ENCODE peak calls at places on chromosomes 6 and 20, in ten cellular contexts. A, G, M, J, X, Q, F, S, K and T are unnamed samples.

GRCh38 chr6:4522453-4522852 is 253.8 kb upstream of the CDYL start:
- DNase-seq in J (no peak), Q (no peak), G (no peak), F (no peak), X (no peak), K (no peak), M (no peak), S (no peak), A (no peak), T (no peak)

GRCh38 chr6:166760288-166760687 is 133.2 kb upstream of the RPS6KA2 start:
- DNase-seq in J (no peak), G (no peak), M (no peak), X (no peak), A (no peak), K (no peak), Q (no peak), F (no peak), S (no peak), T (no peak)

GRCh38 chr6:12538881-12539357 is 177.6 kb upstream of the PHACTR1 start:
- DNase-seq in A (no peak), K (no peak), S (peak; percentile 8), M (peak; percentile 5), G (no peak), X (peak; percentile 43), Q (peak; percentile 65), F (no peak), J (peak; percentile 53), T (peak; percentile 65)

GRCh38 chr6:26183581-26184408 is 96.6 kb downstream of the HFE start:
- DNase-seq in A (peak; percentile 68), X (no peak), M (peak; percentile 84), K (peak; percentile 88), Q (peak; percentile 59), F (no peak), S (peak; percentile 86), G (no peak), J (peak; percentile 81), T (no peak)

GRCh38 chr6:35280903-35281302 is 16.7 kb upstream of the DEF6 start:
- DNase-seq in M (no peak), X (no peak), A (no peak), J (no peak), S (no peak), K (peak; percentile 63), F (no peak), G (no peak), Q (no peak), T (no peak)

GRCh38 chr6:81897793-81898192 is 145.3 kb upstream of the TENT5A start:
- DNase-seq in J (no peak), S (no peak), X (no peak), G (no peak), F (no peak), K (no peak), M (no peak), Q (no peak), A (no peak), T (no peak)

GRCh38 chr20:24701027-24701426 is 231.6 kb downstream of the SYNDIG1 start:
- DNase-seq in A (no peak), J (no peak), G (no peak), K (no peak), F (peak; percentile 79), S (no peak), M (no peak), X (no peak), Q (no peak), T (peak; percentile 49)

GRCh38 chr20:13340088-13340487 is 119.0 kb downstream of the ISM1 start:
- DNase-seq in F (no peak), K (no peak), Q (no peak), X (no peak), G (no peak), M (peak; percentile 29), J (no peak), S (no peak), A (no peak), T (no peak)

GRCh38 chr20:5989539-5989938 is 39.1 kb downstream of the MCM8 start:
- DNase-seq in S (no peak), J (no peak), K (no peak), Q (no peak), G (no peak), X (no peak), F (no peak), A (no peak), M (peak; percentile 25), T (no peak)

GRCh38 chr6:40933864-40934263 is 105.2 kb downstream of the UNC5CL start:
- DNase-seq in X (no peak), K (no peak), G (no peak), Q (no peak), J (no peak), A (no peak), S (no peak), F (no peak), M (no peak), T (no peak)

GRCh38 chr6:161140554-161140875 is 133.3 kb downstream of the AGPAT4 start:
- DNase-seq in M (no peak), G (no peak), A (no peak), X (no peak), J (no peak), S (peak; percentile 64), F (peak; percentile 62), K (no peak), Q (no peak), T (no peak)

GRCh38 chr6:33481192-33481591 is 26.8 kb downstream of the ZBTB9 start:
- DNase-seq in Q (no peak), X (no peak), S (no peak), M (no peak), A (no peak), K (no peak), F (no peak), J (no peak), G (no peak), T (no peak)

GRCh38 chr20:59322101-59322500 is 21.7 kb downstream of the EDN3 start:
- DNase-seq in F (no peak), K (no peak), M (no peak), G (no peak), S (no peak), J (no peak), A (no peak), Q (no peak), X (no peak), T (no peak)

GRCh38 chr6:90183587-90184333 is 112.9 kb downstream of the BACH2 start:
- DNase-seq in G (no peak), J (no peak), K (no peak), F (no peak), M (no peak), Q (no peak), X (no peak), S (no peak), A (no peak), T (no peak)
- H3K27ac ChIP-seq in G (no peak overlapping the region), J (no peak overlapping the region), K (no peak overlapping the region), F (no peak overlapping the region), M (no peak overlapping the region), Q (no peak overlapping the region), X (no peak overlapping the region), S (no peak overlapping the region), A (no peak overlapping the region), T (no peak overlapping the region)

DNA sequence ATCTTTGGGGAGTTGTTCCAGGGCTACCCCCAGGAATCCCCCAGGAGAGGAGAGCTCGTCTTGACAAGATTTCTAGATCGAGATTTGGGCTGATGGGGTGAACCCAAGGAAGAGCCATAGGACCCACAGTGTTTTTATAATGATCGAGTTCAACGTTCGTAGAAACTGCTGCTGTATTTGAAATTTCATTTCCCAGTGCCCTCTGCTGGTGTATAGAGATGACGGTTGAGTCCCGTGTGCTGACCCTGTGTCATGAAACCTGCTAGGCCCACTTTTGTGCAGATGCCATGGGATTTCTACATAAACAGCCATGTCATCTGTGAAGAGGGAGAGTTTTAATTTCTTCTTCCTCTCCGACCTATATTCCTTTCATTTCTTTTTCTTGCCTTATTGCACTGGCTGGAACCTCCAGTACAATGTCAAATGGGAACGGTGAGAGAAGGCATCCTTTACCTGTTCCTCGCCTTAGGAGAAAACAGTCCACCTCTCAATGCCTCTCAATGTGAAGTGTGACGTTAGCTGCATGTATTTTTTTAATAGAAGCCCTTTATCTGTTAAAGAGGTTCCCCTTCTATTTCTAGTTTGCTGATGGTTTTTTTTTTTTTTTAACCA is 28.6 kb upstream of the NTSR1 start:
- DNase-seq in M (no peak), F (no peak), Q (no peak), A (no peak), J (no peak), K (no peak), G (no peak), S (no peak), X (no peak), T (no peak)
- TF ChIP-seq CTCF in M (no peak), F (no peak), Q (no peak), A (no peak), J (no peak), K (no peak), G (no peak), S (no peak), X (no peak), T (no peak)

DNA sequence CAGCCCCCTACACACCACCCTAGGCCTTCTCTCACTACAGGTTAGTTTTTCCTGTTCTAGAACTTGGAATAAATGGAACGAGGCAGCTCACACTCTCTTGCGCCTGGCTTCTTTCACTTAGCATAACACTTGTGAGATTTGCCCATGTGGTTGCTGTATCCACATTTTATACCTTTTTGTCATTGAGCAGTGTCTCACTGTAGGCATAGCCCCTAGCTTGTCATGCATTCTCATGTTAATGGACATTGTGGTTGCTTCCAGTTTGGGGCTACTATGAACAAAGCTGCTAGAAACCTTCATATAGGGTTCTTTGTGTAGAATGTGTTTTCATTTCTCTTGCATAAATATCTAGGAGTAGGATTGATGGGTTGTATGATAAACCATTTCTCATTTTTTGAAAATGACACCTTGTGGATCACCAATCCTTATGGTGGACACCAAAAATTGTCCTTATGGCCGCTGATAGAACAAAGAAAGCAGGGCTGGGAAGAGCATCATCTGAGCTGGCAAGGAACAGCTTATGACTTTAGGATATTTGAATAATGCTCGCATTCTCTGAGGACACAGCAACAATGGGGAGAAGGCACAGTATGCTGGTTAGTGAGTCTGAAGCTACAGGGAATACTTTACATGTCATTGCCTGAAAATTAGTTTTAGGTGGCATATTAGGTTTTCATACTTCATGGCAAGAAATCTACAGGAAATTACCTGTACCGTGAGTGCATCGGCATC is 9.8 kb upstream of the SLC22A23 start:
- DNase-seq in J (no peak), K (no peak), M (no peak), G (no peak), A (no peak), F (no peak), X (no peak), S (no peak), Q (no peak), T (no peak)
- TF ChIP-seq EP300 in J (no peak), K (no peak), M (no peak), G (no peak), A (no peak), F (no peak), X (no peak), S (no peak), Q (no peak), T (no peak)

GRCh38 chr20:46346770-46347169 is 38.5 kb upstream of the CDH22 start:
- DNase-seq in X (no peak), A (no peak), S (no peak), F (no peak), Q (no peak), M (no peak), K (no peak), G (no peak), J (no peak), T (no peak)
- H3K27ac ChIP-seq in X (no peak overlapping the region), A (no peak overlapping the region), S (no peak overlapping the region), F (no peak overlapping the region), Q (no peak overlapping the region), M (no peak overlapping the region), K (no peak overlapping the region), G (no peak overlapping the region), J (no peak overlapping the region), T (no peak overlapping the region)

GRCh38 chr20:53381568-53382262 is 211.9 kb downstream of the ZNF217 start:
- DNase-seq in Q (no peak), M (no peak), S (no peak), J (no peak), F (no peak), G (no peak), A (no peak), K (no peak), X (no peak), T (no peak)
- TF ChIP-seq CTCF in Q (no peak), M (no peak), S (no peak), J (no peak), F (no peak), G (peak; percentile 31), A (no peak), K (no peak), X (no peak), T (no peak)